ENCODE peak calls at places on chromosomes 2 and 18, in eight cellular contexts. One of them, this sample, is unnamed.

GRCh38 chr2:240794178-240794721 is 25.8 kb downstream of the KIF1A start:
- DNase-seq in Peyer's patch: peak; percentile 47
- DNase-seq in breast epithelium: no peak
- DNase-seq in stomach: no peak
- DNase-seq in H1: no peak
- DNase-seq in transverse colon: no peak
- DNase-seq in IMR-90: no peak
- DNase-seq in GM12878: no peak
- DNase-seq in this sample: peak; percentile 75

GRCh38 chr2:233892793-233893192 is 24.4 kb upstream of the TRPM8 start:
- DNase-seq in Peyer's patch: no peak
- DNase-seq in breast epithelium: no peak
- DNase-seq in stomach: no peak
- DNase-seq in H1: no peak
- DNase-seq in transverse colon: no peak
- DNase-seq in IMR-90: no peak
- DNase-seq in GM12878: no peak
- DNase-seq in this sample: no peak

GRCh38 chr2:64405476-64406406 is 48.2 kb upstream of the LGALSL start:
- DNase-seq in Peyer's patch: peak; percentile 74
- DNase-seq in breast epithelium: no peak
- DNase-seq in stomach: no peak
- DNase-seq in H1: no peak
- DNase-seq in transverse colon: peak; percentile 19
- DNase-seq in IMR-90: peak; percentile 56
- DNase-seq in GM12878: no peak
- DNase-seq in this sample: peak; percentile 81

GRCh38 chr2:11669454-11670291 is at the start of gene NTSR2:
- DNase-seq in Peyer's patch: peak; percentile 67
- DNase-seq in breast epithelium: no peak
- DNase-seq in stomach: peak; percentile 62
- DNase-seq in H1: peak; percentile 89
- DNase-seq in transverse colon: peak; percentile 21
- DNase-seq in IMR-90: peak; percentile 53
- DNase-seq in GM12878: no peak
- DNase-seq in this sample: peak; percentile 53

GRCh38 chr2:69242651-69243051 is 144.4 kb downstream of the GFPT1 start:
- DNase-seq in Peyer's patch: no peak
- DNase-seq in breast epithelium: no peak
- DNase-seq in stomach: no peak
- DNase-seq in H1: no peak
- DNase-seq in transverse colon: no peak
- DNase-seq in IMR-90: peak; percentile 86
- DNase-seq in GM12878: no peak
- DNase-seq in this sample: no peak

GRCh38 chr2:175330195-175330594 is 148.7 kb upstream of the ATP5MC3 start:
- DNase-seq in Peyer's patch: no peak
- DNase-seq in breast epithelium: no peak
- DNase-seq in stomach: no peak
- DNase-seq in H1: no peak
- DNase-seq in transverse colon: no peak
- DNase-seq in IMR-90: no peak
- DNase-seq in GM12878: no peak
- DNase-seq in this sample: no peak

GRCh38 chr2:239239607-239240479 is 161.0 kb downstream of the HDAC4 start:
- DNase-seq in Peyer's patch: no peak
- DNase-seq in breast epithelium: no peak
- DNase-seq in stomach: no peak
- DNase-seq in H1: no peak
- DNase-seq in transverse colon: no peak
- DNase-seq in IMR-90: peak; percentile 53
- DNase-seq in GM12878: no peak
- DNase-seq in this sample: peak; percentile 74

GRCh38 chr2:110678457-110679336 is 834 bp upstream of the BUB1 start:
- DNase-seq in Peyer's patch: peak; percentile 57
- DNase-seq in breast epithelium: no peak
- DNase-seq in stomach: peak; percentile 27
- DNase-seq in H1: no peak
- DNase-seq in transverse colon: peak; percentile 18
- DNase-seq in IMR-90: peak; percentile 17
- DNase-seq in GM12878: no peak
- DNase-seq in this sample: peak; percentile 29

GRCh38 chr2:152594792-152595191 is 122.5 kb downstream of the PRPF40A start:
- DNase-seq in Peyer's patch: no peak
- DNase-seq in breast epithelium: no peak
- DNase-seq in stomach: no peak
- DNase-seq in H1: no peak
- DNase-seq in transverse colon: no peak
- DNase-seq in IMR-90: peak; percentile 40
- DNase-seq in GM12878: no peak
- DNase-seq in this sample: no peak

GRCh38 chr18:13558132-13558531 is 168.2 kb downstream of the FAM210A start:
- DNase-seq in Peyer's patch: no peak
- DNase-seq in breast epithelium: no peak
- DNase-seq in stomach: no peak
- DNase-seq in H1: peak; percentile 62
- DNase-seq in transverse colon: no peak
- DNase-seq in IMR-90: peak; percentile 11
- DNase-seq in GM12878: no peak
- DNase-seq in this sample: no peak

GRCh38 chr2:175600024-175600831 is 401.8 kb downstream of the LNPK start:
- DNase-seq in Peyer's patch: no peak
- DNase-seq in breast epithelium: no peak
- DNase-seq in stomach: no peak
- DNase-seq in H1: no peak
- DNase-seq in transverse colon: no peak
- DNase-seq in IMR-90: no peak
- DNase-seq in GM12878: no peak
- DNase-seq in this sample: no peak

GRCh38 chr2:41994177-41994576 is 53.6 kb upstream of the PKDCC start:
- DNase-seq in Peyer's patch: no peak
- DNase-seq in breast epithelium: no peak
- DNase-seq in stomach: no peak
- DNase-seq in H1: no peak
- DNase-seq in transverse colon: no peak
- DNase-seq in IMR-90: peak; percentile 10
- DNase-seq in GM12878: no peak
- DNase-seq in this sample: no peak

GRCh38 chr18:4017479-4017878 is 437.6 kb downstream of the DLGAP1 start:
- DNase-seq in Peyer's patch: no peak
- DNase-seq in breast epithelium: no peak
- DNase-seq in stomach: no peak
- DNase-seq in H1: no peak
- DNase-seq in transverse colon: no peak
- DNase-seq in IMR-90: peak; percentile 2
- DNase-seq in GM12878: no peak
- DNase-seq in this sample: no peak

GRCh38 chr2:169106125-169106524 is 36.8 kb downstream of the DHRS9 start:
- DNase-seq in Peyer's patch: no peak
- DNase-seq in breast epithelium: no peak
- DNase-seq in stomach: no peak
- DNase-seq in H1: no peak
- DNase-seq in transverse colon: no peak
- DNase-seq in IMR-90: no peak
- DNase-seq in GM12878: no peak
- DNase-seq in this sample: no peak

GRCh38 chr2:2940702-2941655 is 436.6 kb downstream of the EIPR1 start:
- DNase-seq in Peyer's patch: no peak
- DNase-seq in breast epithelium: no peak
- DNase-seq in stomach: no peak
- DNase-seq in H1: no peak
- DNase-seq in transverse colon: no peak
- DNase-seq in IMR-90: no peak
- DNase-seq in GM12878: no peak
- DNase-seq in this sample: no peak

GRCh38 chr18:30929718-30930117 is 112.8 kb downstream of the DSC3 start:
- DNase-seq in Peyer's patch: no peak
- DNase-seq in breast epithelium: no peak
- DNase-seq in stomach: no peak
- DNase-seq in H1: no peak
- DNase-seq in transverse colon: no peak
- DNase-seq in IMR-90: no peak
- DNase-seq in GM12878: no peak
- DNase-seq in this sample: no peak

GRCh38 chr2:207676827-207677354 is 34.5 kb upstream of the CCNYL1 start:
- DNase-seq in Peyer's patch: no peak
- DNase-seq in breast epithelium: no peak
- DNase-seq in stomach: no peak
- DNase-seq in H1: no peak
- DNase-seq in transverse colon: no peak
- DNase-seq in IMR-90: peak; percentile 91
- DNase-seq in GM12878: no peak
- DNase-seq in this sample: no peak

GRCh38 chr2:70886541-70886987 is 49.1 kb upstream of the ATP6V1B1 start:
- DNase-seq in Peyer's patch: no peak
- DNase-seq in breast epithelium: no peak
- DNase-seq in stomach: peak; percentile 11
- DNase-seq in H1: peak; percentile 50
- DNase-seq in transverse colon: no peak
- DNase-seq in IMR-90: no peak
- DNase-seq in GM12878: no peak
- DNase-seq in this sample: no peak

GRCh38 chr2:229660951-229661350 is 53.4 kb downstream of the DNER start:
- DNase-seq in Peyer's patch: no peak
- DNase-seq in breast epithelium: no peak
- DNase-seq in stomach: no peak
- DNase-seq in H1: no peak
- DNase-seq in transverse colon: no peak
- DNase-seq in IMR-90: no peak
- DNase-seq in GM12878: no peak
- DNase-seq in this sample: no peak

GRCh38 chr2:232587527-232587926 is 37.0 kb downstream of the EIF4E2 start:
- DNase-seq in Peyer's patch: no peak
- DNase-seq in breast epithelium: no peak
- DNase-seq in stomach: no peak
- DNase-seq in H1: no peak
- DNase-seq in transverse colon: no peak
- DNase-seq in IMR-90: no peak
- DNase-seq in GM12878: no peak
- DNase-seq in this sample: no peak
- H3K27ac ChIP-seq in Peyer's patch: no peak overlapping the region
- H3K27ac ChIP-seq in breast epithelium: no peak overlapping the region
- H3K27ac ChIP-seq in stomach: no peak overlapping the region
- H3K27ac ChIP-seq in H1: no peak overlapping the region
- H3K27ac ChIP-seq in transverse colon: peak overlapping the region; percentile 30
- H3K27ac ChIP-seq in IMR-90: no peak overlapping the region
- H3K27ac ChIP-seq in GM12878: no peak overlapping the region
- H3K27ac ChIP-seq in this sample: no peak overlapping the region

DNA sequence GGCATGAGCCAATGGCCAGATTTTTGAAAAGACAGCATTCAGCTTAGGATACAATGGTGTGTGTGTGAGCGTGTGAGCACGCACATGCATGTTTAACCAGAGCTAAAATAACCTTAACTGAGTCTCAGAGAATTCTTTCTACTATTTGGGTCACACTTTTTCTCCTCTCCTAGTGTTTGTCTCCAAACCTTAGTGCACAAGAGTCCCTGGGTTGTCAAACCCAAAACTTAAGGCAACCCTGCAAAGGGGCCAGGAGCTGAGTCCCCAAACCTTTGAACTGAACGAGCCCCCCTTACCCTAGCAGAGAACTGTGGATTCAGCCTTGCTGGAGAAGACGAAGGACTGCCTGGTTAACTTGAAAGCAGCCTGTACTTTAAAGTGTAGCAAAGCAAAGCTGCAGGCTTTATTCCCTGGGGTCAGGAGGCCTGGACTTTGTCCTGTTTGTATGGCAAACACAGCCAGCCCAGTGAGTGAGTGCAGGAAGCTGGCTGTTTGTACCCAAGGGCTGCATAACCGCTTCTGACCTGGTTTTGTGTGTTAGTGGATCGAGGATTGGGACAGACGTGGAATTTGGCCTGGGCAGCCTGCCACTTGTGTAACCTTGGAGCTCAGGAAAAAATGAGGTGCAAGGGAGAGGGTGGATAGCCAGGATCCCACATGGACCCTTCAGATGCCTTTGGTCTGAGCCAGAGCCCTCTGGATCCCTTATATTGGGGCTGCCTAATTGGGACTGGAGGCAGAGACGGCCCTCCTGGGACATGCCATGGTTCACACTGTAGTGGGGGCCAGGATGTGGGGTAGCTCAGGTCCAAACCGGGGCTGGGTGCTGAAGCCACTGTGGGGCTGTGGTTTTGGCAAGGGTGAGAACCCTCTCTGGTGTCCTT is 6.4 kb upstream of the PSMD1 start:
- DNase-seq in Peyer's patch: peak; percentile 85
- DNase-seq in breast epithelium: peak; percentile 77
- DNase-seq in stomach: peak; percentile 93
- DNase-seq in H1: no peak
- DNase-seq in transverse colon: peak; percentile 85
- DNase-seq in IMR-90: no peak
- DNase-seq in GM12878: no peak
- DNase-seq in this sample: peak; percentile 90
- TF ChIP-seq POLR2A in Peyer's patch: peak; percentile 36
- TF ChIP-seq POLR2A in breast epithelium: no peak
- TF ChIP-seq POLR2A in stomach: no peak
- TF ChIP-seq POLR2A in H1: no peak
- TF ChIP-seq POLR2A in transverse colon: peak; percentile 39
- TF ChIP-seq POLR2A in IMR-90: no peak
- TF ChIP-seq POLR2A in GM12878: no peak
- TF ChIP-seq POLR2A in this sample: peak; percentile 73

DNA sequence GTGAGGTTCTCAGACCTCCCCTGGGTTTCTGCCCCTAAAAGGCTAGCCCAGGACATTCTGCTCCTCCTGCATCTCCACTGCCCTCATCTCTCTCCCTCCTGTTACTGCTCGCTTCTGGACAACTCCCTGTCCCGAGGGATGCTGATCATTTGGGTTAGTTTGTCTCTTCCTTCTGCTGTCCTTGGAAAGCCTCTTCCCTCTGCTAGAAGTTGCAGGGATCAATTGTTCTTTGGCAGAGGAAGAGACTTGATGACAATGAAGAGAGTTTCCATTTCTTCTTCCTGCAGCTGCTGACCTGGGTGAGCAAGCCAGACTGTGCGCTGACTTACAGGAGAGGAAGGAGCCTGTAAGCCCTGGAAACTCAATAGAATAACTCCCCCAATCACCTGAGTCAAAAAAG is 68.9 kb downstream of the RDH14 start:
- DNase-seq in Peyer's patch: no peak
- DNase-seq in breast epithelium: no peak
- DNase-seq in stomach: no peak
- DNase-seq in H1: no peak
- DNase-seq in transverse colon: no peak
- DNase-seq in IMR-90: no peak
- DNase-seq in GM12878: no peak
- DNase-seq in this sample: no peak
- H3K27ac ChIP-seq in Peyer's patch: no peak overlapping the region
- H3K27ac ChIP-seq in breast epithelium: no peak overlapping the region
- H3K27ac ChIP-seq in stomach: no peak overlapping the region
- H3K27ac ChIP-seq in H1: no peak overlapping the region
- H3K27ac ChIP-seq in transverse colon: no peak overlapping the region
- H3K27ac ChIP-seq in IMR-90: no peak overlapping the region
- H3K27ac ChIP-seq in GM12878: no peak overlapping the region
- H3K27ac ChIP-seq in this sample: no peak overlapping the region

DNA sequence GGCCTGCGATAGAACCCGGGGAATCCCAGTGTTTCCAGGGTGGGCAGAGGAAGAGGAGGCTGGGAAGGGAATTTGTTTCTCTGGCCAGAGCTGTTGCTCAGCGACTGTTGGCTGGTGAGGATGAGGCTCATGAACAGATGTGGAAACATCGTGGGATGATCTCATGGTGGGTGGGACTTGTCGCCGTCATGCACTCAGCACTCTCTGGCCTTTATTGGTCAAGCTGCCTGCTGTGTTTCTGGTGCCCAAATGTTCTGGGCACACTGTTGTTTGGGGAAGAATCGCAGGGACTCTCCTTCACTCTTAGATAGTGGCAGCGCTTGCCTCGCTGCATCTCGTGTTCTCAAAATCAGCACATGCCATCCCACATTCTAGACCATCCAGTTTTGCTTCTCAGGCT is 145.5 kb downstream of the AGAP1 start:
- DNase-seq in Peyer's patch: no peak
- DNase-seq in breast epithelium: no peak
- DNase-seq in stomach: no peak
- DNase-seq in H1: no peak
- DNase-seq in transverse colon: peak; percentile 64
- DNase-seq in IMR-90: peak; percentile 95
- DNase-seq in GM12878: no peak
- DNase-seq in this sample: no peak
- TF ChIP-seq POLR2A in Peyer's patch: no peak
- TF ChIP-seq POLR2A in breast epithelium: no peak
- TF ChIP-seq POLR2A in stomach: peak; percentile 18
- TF ChIP-seq POLR2A in H1: no peak
- TF ChIP-seq POLR2A in transverse colon: peak; percentile 53
- TF ChIP-seq POLR2A in IMR-90: peak; percentile 25
- TF ChIP-seq POLR2A in GM12878: no peak
- TF ChIP-seq POLR2A in this sample: no peak

This sample was measured in right lobe of liver.